ENCODE peak calls at places on chromosomes 7 and 10, in nine cellular contexts. P is left ventricle myocardium inferior, D is tibial nerve, A is right atrium auricular region, Y is lower lobe of right lung, F is breast epithelium, X is ovary, J is fibroblast of lung, I is GM23248. N is an unnamed sample. For H3K9me3, the result is how much of the 10 kb centered on the place peaks cover.

GRCh38 chr10:72084094-72084459 is 4.3 kb downstream of the SPOCK2 start:
- DNase-seq in P (no peak), D (no peak), A (no peak), Y (no peak), F (no peak), X (no peak), J (no peak), I (no peak), N (peak)

GRCh38 chr7:80879849-80880248 is 39.0 kb downstream of the SEMA3C start:
- DNase-seq in P (no peak), D (no peak), A (no peak), Y (no peak), F (no peak), X (no peak), J (peak), I (peak), N (no peak)

GRCh38 chr10:1240341-1240775 is 184.2 kb downstream of the WDR37 start:
- DNase-seq in P (no peak), D (no peak), A (no peak), Y (no peak), F (no peak), X (no peak), J (no peak), I (no peak), N (no peak)

GRCh38 chr7:157668884-157669767 is 332.3 kb downstream of the DNAJB6 start:
- DNase-seq in P (no peak), D (no peak), A (no peak), Y (no peak), F (no peak), X (peak), J (no peak), I (no peak), N (no peak)

GRCh38 chr10:8951440-8952089 is 897.1 kb downstream of the GATA3 start:
- DNase-seq in P (no peak), D (no peak), A (no peak), Y (no peak), F (no peak), X (no peak), J (no peak), I (no peak), N (no peak)

GRCh38 chr10:118272090-118272775 is 69.9 kb downstream of the FAM204A start:
- DNase-seq in P (no peak), D (no peak), A (peak), Y (no peak), F (no peak), X (no peak), J (peak), I (peak), N (no peak)

GRCh38 chr7:70775570-70776156 is 356.3 kb upstream of the GALNT17 start:
- DNase-seq in P (no peak), D (no peak), A (no peak), Y (no peak), F (no peak), X (no peak), J (peak), I (peak), N (no peak)

GRCh38 chr10:133042061-133042460 is 45.7 kb upstream of the ADGRA1 start:
- DNase-seq in P (no peak), D (no peak), A (no peak), Y (no peak), F (no peak), X (no peak), J (no peak), I (no peak), N (no peak)

GRCh38 chr10:69382382-69383117 is 34.2 kb downstream of the TACR2 start:
- DNase-seq in P (no peak), D (no peak), A (no peak), Y (no peak), F (no peak), X (no peak), J (peak), I (peak), N (no peak)

GRCh38 chr10:80444124-80444523 is 10.0 kb upstream of the TSPAN14 start:
- DNase-seq in P (no peak), D (no peak), A (no peak), Y (no peak), F (no peak), X (no peak), J (no peak), I (no peak), N (no peak)

GRCh38 chr10:88911121-88911520 is 31.1 kb downstream of the STAMBPL1 start:
- DNase-seq in P (no peak), D (no peak), A (no peak), Y (no peak), F (no peak), X (no peak), J (no peak), I (no peak), N (no peak)

GRCh38 chr7:111987115-111987826 is 218.9 kb downstream of the DOCK4 start:
- DNase-seq in P (no peak), D (no peak), A (no peak), Y (no peak), F (no peak), X (no peak), J (peak), I (peak), N (no peak)

GRCh38 chr10:124072541-124072940 is 20.9 kb downstream of the CHST15 start:
- DNase-seq in P (no peak), D (no peak), A (no peak), Y (no peak), F (no peak), X (no peak), J (no peak), I (no peak), N (no peak)

GRCh38 chr7:49885593-49886285 is 112.3 kb downstream of the VWC2 start:
- DNase-seq in P (no peak), D (no peak), A (no peak), Y (no peak), F (no peak), X (no peak), J (no peak), I (no peak), N (no peak)

GRCh38 chr7:26900283-26900682 is 35.9 kb upstream of the SKAP2 start:
- DNase-seq in P (no peak), D (no peak), A (no peak), Y (no peak), F (no peak), X (no peak), J (no peak), I (no peak), N (no peak)

GRCh38 chr10:92695679-92696605 is 6.2 kb downstream of the HHEX start:
- DNase-seq in P (no peak), D (no peak), A (no peak), Y (no peak), F (no peak), X (peak), J (peak), I (peak), N (no peak)

GRCh38 chr10:132972149-132972985 is 30.0 kb upstream of the CFAP46 start:
- DNase-seq in P (peak), D (no peak), A (no peak), Y (no peak), F (peak), X (peak), J (no peak), I (no peak), N (no peak)

GRCh38 chr7:158821173-158822021 is 7.9 kb downstream of the ESYT2 start:
- DNase-seq in P (no peak), D (no peak), A (no peak), Y (no peak), F (no peak), X (peak), J (peak), I (peak), N (no peak)

GRCh38 chr10:22252801-22253577 is 35.2 kb upstream of the EBLN1 start:
- DNase-seq in P (peak), D (no peak), A (no peak), Y (peak), F (no peak), X (peak), J (peak), I (peak), N (peak)

GRCh38 chr7:534959-535358 is 15.3 kb upstream of the PDGFA start:
- DNase-seq in P (no peak), D (no peak), A (no peak), Y (no peak), F (no peak), X (no peak), J (no peak), I (no peak), N (no peak)

GRCh38 chr7:82122290-82122689 is 321.3 kb downstream of the CACNA2D1 start:
- DNase-seq in P (no peak), D (no peak), A (no peak), Y (no peak), F (no peak), X (no peak), J (no peak), I (no peak), N (no peak)

GRCh38 chr7:1647961-1648631 is 22.0 kb upstream of the ELFN1 start:
- DNase-seq in P (peak), D (no peak), A (peak), Y (peak), F (no peak), X (no peak), J (no peak), I (peak), N (no peak)

GRCh38 chr10:98509745-98510144 is 63.0 kb upstream of the HPS1 start:
- DNase-seq in P (no peak), D (no peak), A (no peak), Y (no peak), F (no peak), X (no peak), J (no peak), I (no peak), N (no peak)

GRCh38 chr10:86256690-86257315 is 109.8 kb downstream of the GRID1 start:
- DNase-seq in P (no peak), D (no peak), A (no peak), Y (no peak), F (no peak), X (no peak), J (no peak), I (no peak), N (no peak)

GRCh38 chr7:131829911-131830310 is 273.5 kb upstream of the PODXL start:
- DNase-seq in P (peak), D (no peak), A (no peak), Y (no peak), F (no peak), X (no peak), J (no peak), I (peak), N (no peak)

GRCh38 chr7:38905026-38905759 is 3.8 kb downstream of the VPS41 start:
- DNase-seq in P (no peak), D (no peak), A (no peak), Y (no peak), F (no peak), X (no peak), J (peak), I (no peak), N (no peak)

GRCh38 chr7:26153823-26154783 is 2.1 kb downstream of the NFE2L3 start:
- DNase-seq in P (no peak), D (no peak), A (no peak), Y (no peak), F (no peak), X (no peak), J (peak), I (no peak), N (no peak)

GRCh38 chr7:47666164-47666862 is 84.4 kb upstream of the TNS3 start:
- DNase-seq in P (no peak), D (no peak), A (no peak), Y (no peak), F (no peak), X (no peak), J (peak), I (peak), N (no peak)

GRCh38 chr7:157399086-157399687 is 62.4 kb downstream of the DNAJB6 start:
- DNase-seq in P (no peak), D (no peak), A (no peak), Y (no peak), F (no peak), X (no peak), J (no peak), I (peak), N (no peak)

GRCh38 chr10:33509231-33509871 is 174.9 kb upstream of the NRP1 start:
- DNase-seq in P (no peak), D (peak), A (peak), Y (peak), F (peak), X (no peak), J (peak), I (peak), N (no peak)

GRCh38 chr7:1758859-1759521 is 88.9 kb downstream of the ELFN1 start:
- DNase-seq in P (peak), D (no peak), A (no peak), Y (peak), F (peak), X (no peak), J (no peak), I (no peak), N (no peak)

GRCh38 chr10:26367771-26368170 is 70.4 kb upstream of the APBB1IP start:
- DNase-seq in P (no peak), D (no peak), A (no peak), Y (peak), F (no peak), X (no peak), J (peak), I (peak), N (no peak)

GRCh38 chr10:43606323-43607198 is at the start of gene ZNF485:
- DNase-seq in P (peak), D (peak), A (peak), Y (peak), F (peak), X (peak), J (peak), I (peak), N (peak)

GRCh38 chr7:7210475-7211237 is 28.3 kb downstream of the C1GALT1 start:
- DNase-seq in P (no peak), D (no peak), A (no peak), Y (no peak), F (no peak), X (no peak), J (no peak), I (no peak), N (no peak)

GRCh38 chr7:55279080-55279845 is 85.9 kb upstream of the LANCL2 start:
- DNase-seq in P (no peak), D (no peak), A (no peak), Y (no peak), F (no peak), X (no peak), J (no peak), I (no peak), N (no peak)

GRCh38 chr7:97022451-97023306 is 2.0 kb downstream of the DLX5 start:
- DNase-seq in P (no peak), D (no peak), A (no peak), Y (no peak), F (no peak), X (no peak), J (no peak), I (no peak), N (no peak)

DNA sequence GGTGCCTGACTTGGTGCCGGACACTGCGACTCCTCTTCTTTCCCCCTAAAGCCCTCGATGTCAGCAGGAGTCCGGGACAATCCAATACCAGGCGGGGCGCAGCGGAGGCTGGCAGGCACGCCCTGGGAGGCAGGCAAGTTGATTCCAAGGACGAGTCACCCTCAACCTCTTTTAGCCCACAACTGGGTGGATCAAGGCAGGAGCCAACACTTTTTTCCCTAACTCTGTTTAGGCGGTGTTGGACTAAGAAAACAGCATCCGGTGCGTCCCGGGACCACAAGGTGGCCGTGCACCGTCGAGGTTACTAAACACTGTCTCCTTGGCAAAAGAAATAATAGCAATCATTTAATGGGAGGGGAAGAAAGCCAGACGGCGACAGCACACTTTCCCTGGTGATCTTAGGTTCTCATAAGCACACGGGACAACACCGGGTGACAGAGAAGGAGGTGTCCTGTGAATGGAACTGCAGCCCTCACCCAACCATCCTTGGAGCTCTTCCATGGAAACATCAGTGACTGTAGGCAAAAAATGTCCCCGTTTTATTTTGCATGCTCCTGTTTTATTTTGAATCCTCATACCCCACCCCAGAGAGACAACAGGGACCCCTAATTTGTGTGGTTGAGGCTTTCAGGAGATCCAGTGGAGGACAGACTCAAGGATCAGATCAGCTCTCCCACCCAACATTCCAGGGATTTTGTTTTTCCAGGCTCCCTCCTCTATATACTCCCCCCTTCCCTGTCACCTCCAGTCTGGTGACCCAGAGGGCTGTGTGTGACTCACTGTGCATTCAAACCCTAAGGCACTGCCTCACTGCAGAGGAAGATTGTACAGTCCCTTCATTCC is 1.3 kb upstream of the CALCR start:
- DNase-seq in P (no peak), D (no peak), A (peak), Y (no peak), F (no peak), X (no peak), J (no peak), I (no peak), N (no peak)
- H3K4me3 ChIP-seq in P (no peak), D (no peak), A (no peak), Y (peak), F (peak), X (no peak), J (no peak), I (no peak), N (no peak)

GRCh38 chr7:21942955-21943354 is 2.7 kb downstream of the CDCA7L start:
- DNase-seq in P (no peak), D (no peak), A (no peak), Y (no peak), F (no peak), X (no peak), J (no peak), I (peak), N (no peak)

GRCh38 chr7:21941570-21942224 is 4.0 kb downstream of the CDCA7L start:
- DNase-seq in P (no peak), D (no peak), A (no peak), Y (no peak), F (no peak), X (no peak), J (peak), I (peak), N (no peak)

GRCh38 chr7:21939858-21940322 is 5.8 kb downstream of the CDCA7L start:
- DNase-seq in P (no peak), D (no peak), A (no peak), Y (no peak), F (no peak), X (no peak), J (no peak), I (no peak), N (no peak)

GRCh38 chr7:21938463-21938862 is 7.2 kb downstream of the CDCA7L start:
- DNase-seq in P (no peak), D (no peak), A (no peak), Y (no peak), F (no peak), X (no peak), J (no peak), I (no peak), N (no peak)

GRCh38 chr7:21939136-21939857 is 6.4 kb downstream of the CDCA7L start:
- DNase-seq in P (no peak), D (no peak), A (no peak), Y (no peak), F (no peak), X (no peak), J (peak), I (peak), N (no peak)
- H3K27ac ChIP-seq in P (peak), D (no peak), A (peak), Y (peak), F (no peak), X (no peak), J (no peak), I (no peak), N (no peak)

DNA sequence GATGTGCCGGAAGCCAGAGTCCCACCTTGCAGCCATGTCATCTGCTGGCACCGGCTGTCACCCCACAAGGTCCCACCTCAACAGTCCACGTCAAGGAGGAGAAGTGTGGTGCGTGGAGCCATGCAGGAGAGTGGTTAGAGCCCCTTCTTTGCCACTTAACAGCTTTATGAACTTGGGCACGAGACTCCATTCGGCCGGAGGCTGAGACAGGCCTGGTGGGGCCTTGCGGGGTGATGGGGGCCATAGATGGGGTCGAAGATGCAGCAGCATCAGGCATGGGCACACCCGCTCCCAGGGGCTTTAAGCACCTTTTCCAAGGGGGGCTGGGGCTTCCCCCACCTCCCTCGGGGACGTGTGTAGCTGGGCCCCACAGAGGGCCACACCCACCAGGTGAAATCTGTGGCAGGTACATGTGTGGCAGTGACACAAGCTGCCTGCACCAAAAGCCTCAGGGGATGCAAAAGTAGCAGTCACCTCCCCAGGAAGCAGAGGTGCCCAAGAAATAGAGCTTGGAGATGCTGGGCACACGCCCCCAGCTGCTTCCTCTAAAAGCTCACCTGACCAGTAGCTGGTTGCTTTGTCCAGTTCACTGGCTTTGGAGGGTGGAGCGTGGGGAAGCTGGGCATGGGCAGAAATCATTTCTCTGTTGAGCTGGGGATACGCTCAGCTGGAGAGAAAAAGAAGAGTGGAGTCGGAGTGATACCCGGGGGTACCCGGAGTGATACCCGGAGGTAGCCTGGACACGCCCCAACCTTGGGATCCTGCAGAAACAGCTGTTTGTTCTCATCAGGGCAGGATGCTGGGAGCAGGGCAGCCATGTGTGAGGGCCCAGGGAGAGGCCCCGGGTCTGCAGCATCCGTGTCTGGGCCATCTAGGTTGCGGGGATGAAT is 199.8 kb downstream of the EBF3 start:
- DNase-seq in P (no peak), D (no peak), A (peak), Y (peak), F (peak), X (peak), J (no peak), I (no peak), N (no peak)
- H3K9me3 ChIP-seq in P (under half), D (under half), A (under half), Y (under half), F (under half), X (under half), J (under half), I (under half), N (under half)

DNA sequence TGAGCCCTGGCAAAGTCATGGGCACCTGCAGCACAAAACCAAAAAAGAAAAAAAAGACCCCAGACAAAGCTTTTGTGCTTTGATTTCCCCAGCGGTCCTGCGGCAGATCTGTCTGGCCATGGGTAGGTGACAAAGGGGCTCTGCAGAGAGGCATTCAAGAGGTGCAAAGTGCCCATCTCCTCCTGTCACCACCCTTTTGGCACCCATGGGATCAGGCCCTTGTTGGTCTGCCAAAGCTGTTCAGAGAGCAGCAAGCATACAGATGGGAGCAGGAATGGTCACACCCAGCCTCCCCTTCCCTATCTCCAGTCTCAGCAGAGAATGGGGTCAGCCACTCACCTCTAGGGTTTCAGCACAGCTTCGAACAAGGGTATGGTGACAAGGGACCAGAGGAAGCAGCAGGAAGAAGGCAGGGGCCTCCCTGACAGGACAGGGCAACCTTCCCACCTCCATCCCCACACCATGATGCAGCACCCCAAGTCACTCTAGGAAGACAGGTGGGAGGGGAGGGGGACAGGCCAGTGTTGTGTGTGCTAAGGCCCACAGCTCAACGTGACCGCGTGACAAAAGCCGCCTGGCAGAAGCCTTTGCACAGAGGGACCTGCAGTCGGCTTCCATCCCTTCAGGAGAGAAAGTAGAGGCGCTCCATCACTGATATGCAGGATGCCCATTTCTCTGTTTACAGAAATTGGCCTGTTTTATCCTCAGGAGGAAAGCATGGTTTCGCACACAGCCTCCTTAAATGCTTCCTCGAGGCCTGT is 6.3 kb downstream of the CAMK2G start:
- DNase-seq in P (peak), D (no peak), A (no peak), Y (no peak), F (no peak), X (no peak), J (no peak), I (no peak), N (no peak)
- H3K4me3 ChIP-seq in P (no peak), D (no peak), A (peak), Y (no peak), F (no peak), X (no peak), J (no peak), I (no peak), N (no peak)